ENCODE peak calls at places on chromosomes 5 and 9, in four cellular contexts. One of them, this sample, is unnamed.

GRCh38 chr9:108850293-108850897 is 5.4 kb downstream of the ACTL7B start:
- DNase-seq in sigmoid colon: no peak
- DNase-seq in dermis blood vessel endothelial cell: peak
- DNase-seq in EL: no peak
- DNase-seq in this sample: peak

GRCh38 chr5:123035320-123035949 is 1.1 kb downstream of the PPIC start:
- DNase-seq in sigmoid colon: peak
- DNase-seq in EL: peak
- DNase-seq in dermis blood vessel endothelial cell: peak
- DNase-seq in this sample: peak

GRCh38 chr5:153618307-153618706 is 127.8 kb downstream of the GRIA1 start:
- DNase-seq in dermis blood vessel endothelial cell: no peak
- DNase-seq in sigmoid colon: no peak
- DNase-seq in EL: no peak
- DNase-seq in this sample: no peak

GRCh38 chr5:117813850-117814249 is 1174.5 kb downstream of the DTWD2 start:
- DNase-seq in EL: no peak
- DNase-seq in sigmoid colon: no peak
- DNase-seq in dermis blood vessel endothelial cell: no peak
- DNase-seq in this sample: no peak

GRCh38 chr9:71384343-71384742 is 262.9 kb upstream of the TRPM3 start:
- DNase-seq in dermis blood vessel endothelial cell: no peak
- DNase-seq in EL: no peak
- DNase-seq in sigmoid colon: no peak
- DNase-seq in this sample: no peak

GRCh38 chr5:169637856-169638190 is 748 bp downstream of the DOCK2 start:
- DNase-seq in dermis blood vessel endothelial cell: no peak
- DNase-seq in EL: no peak
- DNase-seq in sigmoid colon: no peak
- DNase-seq in this sample: no peak

GRCh38 chr5:8827701-8828100 is 718.2 kb downstream of the SEMA5A start:
- DNase-seq in sigmoid colon: no peak
- DNase-seq in dermis blood vessel endothelial cell: peak
- DNase-seq in EL: no peak
- DNase-seq in this sample: peak

GRCh38 chr5:52693279-52693678 is 94.4 kb upstream of the ITGA1 start:
- DNase-seq in sigmoid colon: peak
- DNase-seq in dermis blood vessel endothelial cell: peak
- DNase-seq in EL: peak
- DNase-seq in this sample: peak

GRCh38 chr9:76561887-76562286 is 102.9 kb downstream of the GCNT1 start:
- DNase-seq in sigmoid colon: no peak
- DNase-seq in EL: no peak
- DNase-seq in dermis blood vessel endothelial cell: no peak
- DNase-seq in this sample: no peak

GRCh38 chr5:60487885-60488425 is 212.0 kb downstream of the DEPDC1B start:
- DNase-seq in dermis blood vessel endothelial cell: no peak
- DNase-seq in sigmoid colon: no peak
- DNase-seq in EL: peak
- DNase-seq in this sample: no peak

GRCh38 chr9:77882294-77882693 is 149.3 kb downstream of the GNAQ start:
- DNase-seq in EL: no peak
- DNase-seq in sigmoid colon: no peak
- DNase-seq in dermis blood vessel endothelial cell: no peak
- DNase-seq in this sample: no peak

GRCh38 chr9:97924386-97924785 is 2.1 kb upstream of the TRMO start:
- DNase-seq in sigmoid colon: no peak
- DNase-seq in dermis blood vessel endothelial cell: no peak
- DNase-seq in EL: no peak
- DNase-seq in this sample: no peak

GRCh38 chr5:98349251-98349989 is 424.0 kb upstream of the RGMB start:
- DNase-seq in EL: peak
- DNase-seq in dermis blood vessel endothelial cell: peak
- DNase-seq in sigmoid colon: no peak
- DNase-seq in this sample: peak

GRCh38 chr5:73370620-73371583 is 77.7 kb downstream of the FOXD1 start:
- DNase-seq in sigmoid colon: no peak
- DNase-seq in EL: peak
- DNase-seq in dermis blood vessel endothelial cell: peak
- DNase-seq in this sample: peak

GRCh38 chr9:34759432-34760134 is 49.6 kb upstream of the CCL21 start:
- DNase-seq in sigmoid colon: no peak
- DNase-seq in EL: no peak
- DNase-seq in dermis blood vessel endothelial cell: no peak
- DNase-seq in this sample: no peak

GRCh38 chr5:153755913-153756500 is 265.5 kb downstream of the GRIA1 start:
- DNase-seq in EL: no peak
- DNase-seq in sigmoid colon: no peak
- DNase-seq in dermis blood vessel endothelial cell: no peak
- DNase-seq in this sample: no peak

GRCh38 chr5:135377751-135378680 is 21.0 kb downstream of the MACROH2A1 start:
- DNase-seq in EL: peak
- DNase-seq in dermis blood vessel endothelial cell: no peak
- DNase-seq in sigmoid colon: no peak
- DNase-seq in this sample: no peak

GRCh38 chr9:76591256-76591950 is 132.4 kb downstream of the GCNT1 start:
- DNase-seq in sigmoid colon: no peak
- DNase-seq in dermis blood vessel endothelial cell: no peak
- DNase-seq in EL: peak
- DNase-seq in this sample: peak

GRCh38 chr9:138022121-138022741 is 144.6 kb downstream of the CACNA1B start:
- DNase-seq in EL: no peak
- DNase-seq in sigmoid colon: peak
- DNase-seq in dermis blood vessel endothelial cell: peak
- DNase-seq in this sample: no peak

GRCh38 chr9:127910613-127911205 is 6.1 kb downstream of the ST6GALNAC4 start:
- DNase-seq in sigmoid colon: no peak
- DNase-seq in dermis blood vessel endothelial cell: peak
- DNase-seq in EL: peak
- DNase-seq in this sample: peak

GRCh38 chr5:122286547-122286946 is 25.5 kb upstream of the SNCAIP start:
- DNase-seq in EL: no peak
- DNase-seq in dermis blood vessel endothelial cell: no peak
- DNase-seq in sigmoid colon: no peak
- DNase-seq in this sample: no peak

GRCh38 chr5:103111458-103111857 is 8.5 kb downstream of the GIN1 start:
- DNase-seq in dermis blood vessel endothelial cell: no peak
- DNase-seq in sigmoid colon: no peak
- DNase-seq in EL: no peak
- DNase-seq in this sample: no peak

GRCh38 chr5:110572709-110573108 is 153.8 kb downstream of the TMEM232 start:
- DNase-seq in dermis blood vessel endothelial cell: no peak
- DNase-seq in sigmoid colon: no peak
- DNase-seq in EL: no peak
- DNase-seq in this sample: no peak

GRCh38 chr5:132176543-132176945 is 51.1 kb downstream of the P4HA2 start:
- DNase-seq in EL: no peak
- DNase-seq in sigmoid colon: no peak
- DNase-seq in dermis blood vessel endothelial cell: no peak
- DNase-seq in this sample: no peak

GRCh38 chr9:22142681-22143080 is 133.6 kb upstream of the CDKN2B start:
- DNase-seq in dermis blood vessel endothelial cell: peak
- DNase-seq in sigmoid colon: no peak
- DNase-seq in EL: peak
- DNase-seq in this sample: peak

GRCh38 chr5:38079625-38080402 is 178.5 kb upstream of the EGFLAM start:
- DNase-seq in sigmoid colon: no peak
- DNase-seq in dermis blood vessel endothelial cell: no peak
- DNase-seq in EL: no peak
- DNase-seq in this sample: no peak

GRCh38 chr5:42366051-42366450 is 57.2 kb upstream of the GHR start:
- DNase-seq in EL: no peak
- DNase-seq in sigmoid colon: no peak
- DNase-seq in dermis blood vessel endothelial cell: no peak
- DNase-seq in this sample: no peak

GRCh38 chr9:29212590-29213373 is 1639.5 kb upstream of the C9orf72 start:
- DNase-seq in sigmoid colon: no peak
- DNase-seq in EL: no peak
- DNase-seq in dermis blood vessel endothelial cell: no peak
- DNase-seq in this sample: no peak

GRCh38 chr9:136050706-136051567 is 44.2 kb downstream of the NACC2 start:
- DNase-seq in EL: no peak
- DNase-seq in sigmoid colon: peak
- DNase-seq in dermis blood vessel endothelial cell: no peak
- DNase-seq in this sample: peak

GRCh38 chr5:158677490-158677838 is 422.3 kb downstream of the EBF1 start:
- DNase-seq in sigmoid colon: no peak
- DNase-seq in dermis blood vessel endothelial cell: no peak
- DNase-seq in EL: no peak
- DNase-seq in this sample: no peak

GRCh38 chr9:70532753-70533152 is 118.3 kb upstream of the KLF9 start:
- DNase-seq in dermis blood vessel endothelial cell: peak
- DNase-seq in EL: no peak
- DNase-seq in sigmoid colon: no peak
- DNase-seq in this sample: no peak

GRCh38 chr9:137497921-137498719 is 39.0 kb upstream of the NSMF start:
- DNase-seq in EL: no peak
- DNase-seq in sigmoid colon: no peak
- DNase-seq in dermis blood vessel endothelial cell: no peak
- DNase-seq in this sample: no peak

GRCh38 chr9:98180996-98181395 is 11.4 kb downstream of the CORO2A start:
- DNase-seq in sigmoid colon: no peak
- DNase-seq in EL: no peak
- DNase-seq in dermis blood vessel endothelial cell: no peak
- DNase-seq in this sample: no peak

GRCh38 chr9:74770508-74771261 is 117.0 kb downstream of the TRPM6 start:
- DNase-seq in EL: peak
- DNase-seq in dermis blood vessel endothelial cell: peak
- DNase-seq in sigmoid colon: no peak
- DNase-seq in this sample: no peak

GRCh38 chr5:18048449-18048848 is 414.2 kb downstream of the TAF11L14 start:
- DNase-seq in sigmoid colon: no peak
- DNase-seq in dermis blood vessel endothelial cell: no peak
- DNase-seq in EL: no peak
- DNase-seq in this sample: no peak

GRCh38 chr5:42423285-42424152 is at the start of gene GHR:
- DNase-seq in EL: peak
- DNase-seq in sigmoid colon: peak
- DNase-seq in dermis blood vessel endothelial cell: peak
- DNase-seq in this sample: peak

GRCh38 chr9:95429096-95429495 is 87.7 kb downstream of the PTCH1 start:
- DNase-seq in sigmoid colon: no peak
- DNase-seq in EL: no peak
- DNase-seq in dermis blood vessel endothelial cell: no peak
- DNase-seq in this sample: peak

GRCh38 chr9:87497604-87498045 is at the start of gene DAPK1:
- DNase-seq in EL: peak
- DNase-seq in sigmoid colon: peak
- DNase-seq in dermis blood vessel endothelial cell: peak
- DNase-seq in this sample: no peak